ENCODE peak calls at places on chromosomes 4 and X, in five cellular contexts. T is Calu3, Y is lower leg skin, V is fibroblast of lung, W is IMR-90. B is an unnamed sample.

GRCh38 chr4:150209140-150209829 is 131.0 kb downstream of the DCLK2 start:
- DNase-seq in V (peak; percentile 76), W (peak; percentile 71), Y (no peak), T (peak; percentile 66), B (peak; percentile 56)

GRCh38 chrX:103734125-103734760 is 23.5 kb downstream of the TMEM31 start:
- DNase-seq in T (no peak), W (peak; percentile 24), Y (no peak), V (peak; percentile 45), B (no peak)

GRCh38 chrX:68332156-68332823 is 101.0 kb downstream of the OPHN1 start:
- DNase-seq in V (peak; percentile 18), Y (no peak), T (no peak), W (no peak), B (no peak)

GRCh38 chr4:110533590-110533910 is 57.6 kb downstream of the ENPEP start:
- DNase-seq in T (no peak), W (peak; percentile 1), V (no peak), Y (no peak), B (no peak)

GRCh38 chrX:151386838-151387459 is 10.1 kb upstream of the VMA21 start:
- DNase-seq in Y (peak; percentile 17), W (peak; percentile 3), T (no peak), V (no peak), B (no peak)

GRCh38 chr4:163070023-163070422 is 96.7 kb downstream of the NAF1 start:
- DNase-seq in T (no peak), Y (no peak), V (no peak), W (no peak), B (no peak)

GRCh38 chr4:115323106-115323684 is 209.8 kb upstream of the NDST4 start:
- DNase-seq in T (no peak), Y (no peak), V (peak; percentile 1), W (no peak), B (no peak)

GRCh38 chrX:153378607-153379006 is 22.5 kb downstream of the PNMA6E start:
- DNase-seq in Y (no peak), W (no peak), V (no peak), T (no peak), B (no peak)

GRCh38 chr4:30717208-30718020 is 2.8 kb upstream of the PCDH7 start:
- DNase-seq in T (peak; percentile 21), Y (no peak), W (peak; percentile 70), V (peak; percentile 78), B (peak; percentile 7)

GRCh38 chrX:23838953-23839352 is 56.0 kb downstream of the SAT1 start:
- DNase-seq in T (no peak), W (no peak), V (no peak), Y (no peak), B (no peak)

GRCh38 chr4:11011249-11011648 is 326.7 kb upstream of the CLNK start:
- DNase-seq in T (no peak), W (no peak), Y (no peak), V (no peak), B (no peak)

GRCh38 chr4:40916218-40916555 is 166.4 kb downstream of the NSUN7 start:
- DNase-seq in V (peak; percentile 47), W (peak; percentile 77), Y (peak; percentile 64), T (no peak), B (peak; percentile 73)

DNA sequence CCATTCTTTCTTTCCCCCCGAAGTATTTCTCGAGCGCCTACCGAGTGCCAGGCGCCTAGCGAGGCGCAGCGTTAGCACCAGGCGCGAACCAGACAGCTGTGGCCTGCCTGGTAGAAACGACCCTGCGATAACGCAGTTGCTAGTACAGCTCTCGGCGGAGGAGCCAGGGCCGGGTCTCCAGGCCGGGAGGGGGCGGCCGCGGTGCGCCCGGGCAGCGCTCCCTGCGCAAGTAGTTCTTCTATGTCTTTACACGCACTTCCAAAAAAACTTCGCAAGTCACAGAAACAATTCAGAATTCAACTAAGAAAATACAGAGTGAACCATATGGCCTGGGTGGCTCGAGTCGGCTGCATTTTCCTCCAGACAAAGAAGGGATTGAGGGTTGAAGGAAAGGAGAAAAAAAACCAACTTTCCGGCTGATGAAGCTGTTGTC is 7.0 kb upstream of the NEUROG2 start:
- DNase-seq in W (peak; percentile 66), V (peak; percentile 64), Y (no peak), T (peak; percentile 9), B (no peak)
- TF ChIP-seq CTCF in W (peak; percentile 36), V (no peak), Y (no peak), T (no peak), B (no peak)

DNA sequence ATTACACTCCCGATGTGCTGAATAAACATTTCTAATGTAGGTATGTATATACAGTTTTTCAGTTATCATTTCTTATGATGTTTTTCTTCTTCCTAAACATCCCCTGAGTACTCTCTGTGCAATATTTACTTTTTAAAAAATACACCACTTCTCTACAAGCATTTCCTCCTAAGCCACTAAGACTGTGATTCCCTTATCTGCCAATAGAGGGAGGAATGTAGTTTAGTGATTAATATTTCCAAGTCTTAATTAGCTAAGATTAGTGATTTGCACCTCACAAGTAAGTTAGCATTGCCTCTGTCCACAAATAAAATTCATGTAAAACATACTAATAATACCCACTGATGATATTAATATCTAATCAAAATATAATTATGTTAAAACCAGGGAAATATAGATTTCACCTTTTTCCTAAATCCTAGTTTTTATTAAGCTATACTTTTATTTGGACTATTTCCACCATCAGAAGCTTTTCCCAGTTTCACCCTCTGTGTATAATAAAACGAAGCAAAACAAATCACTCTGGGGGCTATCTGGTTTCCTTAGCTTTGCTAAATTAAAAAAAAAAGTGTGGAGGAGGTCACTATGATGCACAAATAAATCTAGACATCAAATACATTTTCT is 909.1 kb downstream of the FAT4 start:
- DNase-seq in W (peak; percentile 23), Y (no peak), V (peak; percentile 50), T (no peak), B (peak; percentile 12)
- TF ChIP-seq CTCF in W (peak; percentile 60), Y (no peak), V (peak; percentile 48), T (no peak), B (peak; percentile 83)

GRCh38 chr4:151961456-151961855 is 200.6 kb upstream of the GATB start:
- DNase-seq in Y (no peak), T (no peak), W (no peak), V (no peak), B (no peak)

GRCh38 chr4:151960449-151961246 is 199.8 kb upstream of the GATB start:
- DNase-seq in T (no peak), W (no peak), V (no peak), Y (peak; percentile 59), B (no peak)

GRCh38 chr4:151955721-151956340 is 195.0 kb upstream of the GATB start:
- DNase-seq in Y (no peak), W (peak; percentile 54), T (no peak), V (peak; percentile 6), B (peak; percentile 59)

GRCh38 chr4:151953286-151953685 is 192.5 kb upstream of the GATB start:
- DNase-seq in Y (no peak), T (no peak), W (peak; percentile 3), V (no peak), B (peak; percentile 38)

DNA sequence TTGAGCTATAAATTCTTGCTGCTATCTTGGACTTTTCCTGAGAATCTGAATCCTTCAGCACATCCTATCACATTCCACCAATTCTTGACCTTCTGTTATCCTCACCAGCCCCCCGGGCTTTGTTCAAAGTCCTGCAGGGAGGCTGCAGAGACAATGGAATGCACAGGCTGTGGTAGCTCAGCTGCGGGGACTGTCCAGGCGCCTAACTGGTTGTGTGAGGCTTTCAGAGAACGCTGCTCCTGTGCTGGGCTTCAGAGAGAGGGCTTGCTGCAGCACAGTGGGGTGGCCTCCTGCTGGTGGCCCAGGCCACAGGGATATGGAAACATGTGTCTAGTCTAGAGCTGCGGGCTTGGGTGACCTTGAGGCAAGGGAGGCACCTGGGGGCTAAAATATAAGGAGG is 196.4 kb upstream of the GATB start:
- DNase-seq in V (no peak), W (no peak), T (no peak), Y (no peak), B (no peak)
- TF ChIP-seq CTCF in V (no peak), W (no peak), T (no peak), Y (no peak), B (no peak)

DNA sequence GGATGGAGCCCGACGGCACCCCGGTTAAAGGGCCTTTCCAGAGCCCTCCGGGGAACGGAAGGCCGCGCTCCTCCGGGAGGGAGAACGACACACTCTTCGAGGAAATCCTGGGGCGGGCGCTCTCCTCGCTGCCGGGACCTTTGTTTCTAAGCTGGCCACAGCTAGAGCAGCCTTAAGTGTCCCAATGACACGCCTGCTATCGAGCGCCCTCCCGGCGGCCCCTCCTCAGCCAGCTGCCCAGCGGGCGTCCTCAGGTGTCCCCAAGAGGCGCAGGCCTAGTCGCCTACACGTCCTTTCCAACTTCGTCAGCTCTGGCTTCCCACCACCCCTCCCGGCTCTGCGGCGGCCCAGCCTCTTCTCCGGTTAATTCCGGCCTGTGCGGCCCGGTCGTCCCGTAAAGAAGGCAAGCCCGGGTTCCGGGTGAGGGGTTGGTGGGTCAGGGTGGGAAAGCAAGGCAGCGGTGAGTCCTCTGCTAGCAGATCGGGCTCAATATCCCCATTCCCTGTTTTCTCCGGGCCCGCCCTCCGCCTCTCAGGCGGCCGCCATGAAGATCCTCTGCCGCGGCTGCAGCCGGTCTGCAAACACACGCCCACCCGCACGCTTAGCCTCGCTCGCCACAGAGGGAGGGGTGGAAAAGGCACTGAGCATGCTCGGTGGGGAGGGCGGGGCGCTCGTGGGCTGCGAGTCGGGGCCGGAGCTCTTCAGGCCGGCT is 449 bp upstream of the RAP1GDS1 start:
- DNase-seq in W (peak; percentile 96), V (peak; percentile 96), T (peak; percentile 91), Y (peak; percentile 93), B (peak; percentile 93)
- TF ChIP-seq CTCF in W (no peak), V (no peak), T (no peak), Y (no peak), B (no peak)

DNA sequence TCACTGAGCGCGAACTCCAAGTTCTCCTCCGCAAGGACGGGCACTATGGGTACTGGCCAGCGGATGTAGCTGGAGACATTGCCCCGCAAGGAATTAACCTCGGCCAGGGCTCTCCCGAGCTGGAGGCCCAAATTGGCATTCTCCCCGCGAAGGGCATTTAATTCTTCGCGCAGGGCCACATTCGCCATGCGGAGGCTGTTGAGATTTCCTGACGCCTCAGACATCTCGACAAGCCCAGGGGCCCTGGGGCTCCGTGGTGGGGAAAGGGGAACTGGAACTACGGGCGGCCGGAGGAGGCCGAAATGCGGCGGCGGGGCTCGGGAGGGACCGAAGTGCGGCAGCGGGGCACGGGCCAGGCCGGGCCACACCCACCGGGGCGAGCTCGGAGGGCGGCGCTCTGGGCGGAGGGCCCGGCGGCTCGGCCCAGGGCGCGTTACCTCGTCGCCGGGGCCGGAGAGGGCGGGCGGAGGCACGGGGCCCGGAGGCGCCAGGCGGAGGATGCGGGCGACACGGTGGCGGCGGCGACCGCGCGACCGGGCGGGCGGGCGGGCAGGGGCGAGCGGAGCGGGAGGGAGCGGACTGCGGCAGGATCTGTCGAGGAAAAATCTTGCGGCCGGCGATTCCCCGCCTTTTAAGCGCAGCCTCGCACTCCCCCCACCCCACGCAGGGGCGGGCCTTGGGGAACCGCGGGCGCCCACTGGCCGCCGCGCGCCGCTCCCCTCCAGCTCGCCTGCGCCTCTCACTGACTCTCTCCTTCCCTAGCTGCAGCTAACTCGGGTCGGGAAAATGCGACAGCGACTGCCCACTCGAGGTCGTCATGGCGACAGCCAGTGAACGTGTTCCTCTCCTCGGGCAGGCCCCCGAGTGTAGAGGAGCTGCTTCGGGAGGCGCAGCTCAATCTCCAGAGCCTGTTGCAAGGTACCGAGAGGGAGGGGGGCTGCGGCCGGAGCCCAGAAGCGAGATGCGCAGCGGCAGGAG is at the start of gene RTL5:
- DNase-seq in T (peak; percentile 32), V (peak; percentile 90), Y (peak; percentile 73), W (peak; percentile 85), B (peak; percentile 85)
- TF ChIP-seq CTCF in T (no peak), V (no peak), Y (no peak), W (no peak), B (peak; percentile 10)

DNA sequence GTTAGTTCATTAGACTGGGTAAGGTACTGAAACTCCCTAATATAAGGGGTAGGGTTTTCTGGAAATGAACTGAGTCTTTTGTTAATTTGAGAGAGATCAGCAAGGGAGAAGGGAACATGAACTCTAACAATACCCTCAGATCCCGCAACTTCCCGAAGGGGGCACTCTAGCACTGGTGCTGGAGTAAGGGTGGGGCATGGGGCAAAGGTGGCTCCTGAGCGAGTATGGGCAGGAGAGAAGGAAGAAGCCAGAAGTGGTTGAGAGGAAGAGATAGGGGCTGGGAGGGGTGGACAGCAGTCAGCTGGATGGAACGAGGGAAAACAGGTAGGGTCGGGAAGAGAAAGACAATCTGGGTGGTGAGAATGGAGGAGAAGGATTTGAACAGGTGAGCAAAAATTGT is 183.2 kb upstream of the MAGEE2 start:
- DNase-seq in Y (no peak), W (no peak), V (no peak), T (no peak), B (no peak)
- TF ChIP-seq CTCF in Y (no peak), W (no peak), V (no peak), T (no peak), B (no peak)

B was measured in HFFc6.